ENCODE peak calls at places on chromosomes 3 and 15, in four cellular contexts. C, R, Y and M are unnamed samples.

GRCh38 chr15:96330064-96330449 is 443 bp upstream of the NR2F2 start:
- DNase-seq in C (peak), Y (no peak), R (no peak), M (no peak)

GRCh38 chr3:52779011-52779410 is 1.6 kb downstream of the ITIH1 start:
- DNase-seq in Y (no peak), R (no peak), C (no peak), M (no peak)

GRCh38 chr15:77852241-77853007 is 219.7 kb upstream of the LINGO1 start:
- DNase-seq in C (no peak), Y (no peak), R (no peak), M (no peak)

GRCh38 chr3:193794002-193794835 is 201.2 kb downstream of the OPA1 start:
- DNase-seq in Y (no peak), C (no peak), R (no peak), M (no peak)

GRCh38 chr3:138833908-138834358 is 795 bp downstream of the PIK3CB start:
- DNase-seq in Y (peak), R (peak), C (peak), M (no peak)

GRCh38 chr15:63636518-63637061 is 39.4 kb downstream of the FBXL22 start:
- DNase-seq in R (no peak), C (no peak), Y (no peak), M (no peak)

GRCh38 chr3:112303811-112304325 is 9.9 kb upstream of the SLC9C1 start:
- DNase-seq in R (no peak), C (no peak), Y (no peak), M (no peak)

GRCh38 chr15:48696627-48697312 is 51.3 kb upstream of the FBN1 start:
- DNase-seq in R (no peak), Y (no peak), C (no peak), M (no peak)

GRCh38 chr3:64575211-64575844 is 112.5 kb downstream of the ADAMTS9 start:
- DNase-seq in C (peak), Y (peak), R (no peak), M (peak)

GRCh38 chr15:29403778-29404177 is 134.2 kb upstream of the NSMCE3 start:
- DNase-seq in Y (no peak), C (no peak), R (peak), M (no peak)

GRCh38 chr3:138863776-138864113 is 29.0 kb upstream of the PIK3CB start:
- DNase-seq in Y (no peak), C (no peak), R (no peak), M (no peak)

GRCh38 chr3:172467170-172467824 is 19.0 kb upstream of the GHSR start:
- DNase-seq in R (no peak), C (peak), Y (no peak), M (peak)

GRCh38 chr3:101675709-101676218 is 1.2 kb downstream of the ZBTB11 start:
- DNase-seq in R (no peak), Y (peak), C (no peak), M (peak)

GRCh38 chr15:37900286-37901221 is 33.9 kb upstream of the TMCO5A start:
- DNase-seq in C (peak), Y (no peak), R (no peak), M (no peak)

GRCh38 chr3:129836381-129837056 is 57.0 kb downstream of the TMCC1 start:
- DNase-seq in C (no peak), R (no peak), Y (peak), M (no peak)

GRCh38 chr15:50358805-50359204 is 3.8 kb upstream of the GABPB1 start:
- DNase-seq in Y (peak), C (peak), R (peak), M (peak)

GRCh38 chr15:75200765-75201608 is 695 bp upstream of the C15orf39 start:
- DNase-seq in C (peak), Y (no peak), R (peak), M (peak)

GRCh38 chr3:46574881-46575576 is 8.9 kb upstream of the LRRC2 start:
- DNase-seq in R (no peak), C (no peak), Y (no peak), M (no peak)

GRCh38 chr3:185488465-185488864 is 10.4 kb downstream of the TMEM41A start:
- DNase-seq in Y (no peak), C (no peak), R (no peak), M (no peak)

GRCh38 chr3:85360742-85361387 is 402.1 kb downstream of the CADM2 start:
- DNase-seq in Y (peak), C (peak), R (peak), M (peak)

GRCh38 chr3:106711650-106712049 is 665.6 kb upstream of the CCDC54 start:
- DNase-seq in R (no peak), Y (no peak), C (no peak), M (no peak)

GRCh38 chr3:116877968-116878367 is 168.4 kb downstream of the TUSC7 start:
- DNase-seq in R (no peak), Y (no peak), C (no peak), M (no peak)

GRCh38 chr3:4492240-4493007 is 724 bp upstream of the ITPR1 start:
- DNase-seq in R (peak), C (peak), Y (peak), M (peak)

GRCh38 chr3:189641776-189642175 is 10.6 kb downstream of the TP63 start:
- DNase-seq in R (no peak), Y (no peak), C (peak), M (no peak)

GRCh38 chr3:141955163-141955562 is 78.7 kb downstream of the ATP1B3 start:
- DNase-seq in C (no peak), R (no peak), Y (no peak), M (no peak)

GRCh38 chr15:76107169-76107568 is 47.4 kb downstream of the TMEM266 start:
- DNase-seq in C (no peak), Y (no peak), R (no peak), M (no peak)

GRCh38 chr15:76339302-76340197 is 3.0 kb downstream of the ISL2 start:
- DNase-seq in Y (no peak), R (no peak), C (no peak), M (no peak)

GRCh38 chr15:36024066-36024465 is 478.1 kb upstream of the DPH6 start:
- DNase-seq in C (no peak), Y (no peak), R (no peak), M (no peak)

GRCh38 chr15:80179025-80179759 is 26.4 kb downstream of the FAH start:
- DNase-seq in C (peak), Y (no peak), R (no peak), M (peak)

GRCh38 chr3:46585799-46586693 is 19.9 kb upstream of the LRRC2 start:
- DNase-seq in Y (no peak), R (peak), C (no peak), M (no peak)